ENCODE peak calls at places on chromosome 14, in six cellular contexts. O is astrocyte of the spinal cord, W is cardiac muscle cell, M is MCF 10A, H is GM12878, K is A549. U is an unnamed sample.

GRCh38 chr14:103517626-103518415 is 4.8 kb downstream of the CKB start:
- DNase-seq in W (peak; percentile 42), M (no peak), K (no peak), H (no peak), O (no peak), U (no peak)

GRCh38 chr14:54189358-54190354 is 207.2 kb upstream of the CDKN3 start:
- DNase-seq in M (peak; percentile 85), O (peak; percentile 82), W (peak; percentile 64), H (no peak), K (peak; percentile 55), U (no peak)

GRCh38 chr14:68552597-68552996 is 240.3 kb downstream of the ZFP36L1 start:
- DNase-seq in O (peak; percentile 66), W (no peak), M (no peak), H (no peak), K (no peak), U (no peak)

GRCh38 chr14:106491851-106492250 is 965.5 kb downstream of the TMEM121 start:
- DNase-seq in K (peak; percentile 50), H (no peak), M (peak; percentile 23), W (no peak), O (no peak), U (no peak)

GRCh38 chr14:99164712-99165111 is 107.3 kb downstream of the BCL11B start:
- DNase-seq in H (no peak), W (no peak), O (no peak), K (no peak), M (no peak), U (no peak)

GRCh38 chr14:59330455-59330854 is 134.7 kb downstream of the GPR135 start:
- DNase-seq in K (no peak), H (no peak), W (no peak), M (no peak), O (peak; percentile 61), U (no peak)

GRCh38 chr14:60250318-60251035 is 1.5 kb downstream of the PPM1A start:
- DNase-seq in H (no peak), M (peak; percentile 38), O (peak; percentile 38), W (peak; percentile 20), K (peak; percentile 13), U (no peak)

GRCh38 chr14:41604793-41605534 is 1.7 kb upstream of the LRFN5 start:
- DNase-seq in W (peak; percentile 93), M (no peak), O (peak; percentile 91), H (no peak), K (no peak), U (peak; percentile 85)

GRCh38 chr14:35509846-35510245 is 24.1 kb upstream of the INSM2 start:
- DNase-seq in H (no peak), O (no peak), M (no peak), W (no peak), K (no peak), U (no peak)

GRCh38 chr14:22070119-22070982 is 396.7 kb upstream of the OR4E1 start:
- DNase-seq in O (no peak), M (peak; percentile 6), H (no peak), K (no peak), W (peak; percentile 6), U (no peak)

GRCh38 chr14:101877766-101878165 is 86.6 kb upstream of the DYNC1H1 start:
- DNase-seq in W (no peak), H (no peak), M (no peak), K (no peak), O (peak; percentile 10), U (no peak)

GRCh38 chr14:101876539-101876938 is 87.8 kb upstream of the DYNC1H1 start:
- DNase-seq in W (peak; percentile 61), K (no peak), M (no peak), O (no peak), H (peak; percentile 75), U (peak; percentile 92)

GRCh38 chr14:101874001-101874400 is 90.4 kb upstream of the DYNC1H1 start:
- DNase-seq in O (no peak), K (no peak), H (no peak), M (no peak), W (no peak), U (no peak)

GRCh38 chr14:101875041-101875725 is 89.2 kb upstream of the DYNC1H1 start:
- DNase-seq in W (no peak), O (no peak), K (no peak), H (no peak), M (no peak), U (no peak)

GRCh38 chr14:101875726-101876268 is 88.6 kb upstream of the DYNC1H1 start:
- DNase-seq in M (no peak), W (no peak), O (peak; percentile 22), H (no peak), K (no peak), U (no peak)
- TF ChIP-seq CTCF in M (no peak), W (no peak), O (no peak), H (no peak), K (no peak), U (no peak)

GRCh38 chr14:78136695-78137094 is 33.5 kb upstream of the NRXN3 start:
- DNase-seq in O (no peak), H (no peak), K (no peak), M (no peak), W (no peak), U (no peak)

GRCh38 chr14:78143489-78144145 is 26.6 kb upstream of the NRXN3 start:
- DNase-seq in K (peak; percentile 73), O (peak; percentile 31), W (no peak), M (peak; percentile 68), H (no peak), U (no peak)

GRCh38 chr14:78142994-78143393 is 27.2 kb upstream of the NRXN3 start:
- DNase-seq in H (no peak), K (no peak), O (no peak), M (peak; percentile 32), W (no peak), U (no peak)

DNA sequence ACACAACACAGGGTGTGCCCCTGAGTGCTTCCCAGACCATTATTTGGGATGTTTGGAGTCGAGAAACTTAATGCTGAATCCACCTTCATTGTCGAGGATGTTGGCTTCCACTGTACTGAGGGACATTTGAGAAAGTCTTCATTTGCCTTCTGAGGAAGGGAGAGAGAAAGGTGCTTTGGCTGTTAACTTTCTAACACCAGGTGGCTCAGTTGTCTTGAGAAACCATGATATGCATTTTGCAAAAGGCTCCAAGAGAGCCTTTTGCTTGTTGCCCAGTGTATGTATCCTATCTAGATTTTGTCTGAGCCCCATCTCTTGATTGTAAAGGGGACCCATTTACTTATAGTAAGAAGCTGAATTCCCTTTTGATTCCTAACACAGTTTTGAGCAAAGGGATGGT is 28.6 kb upstream of the NRXN3 start:
- DNase-seq in H (no peak), K (no peak), W (no peak), M (no peak), O (no peak), U (no peak)
- TF ChIP-seq CTCF in H (no peak), K (no peak), W (no peak), M (no peak), O (no peak), U (no peak)

GRCh38 chr14:32077081-32078029 is at the start of gene ARHGAP5:
- DNase-seq in K (peak; percentile 39), H (no peak), O (peak; percentile 54), W (peak; percentile 52), M (peak; percentile 53), U (no peak)
- TF ChIP-seq CTCF in K (no peak), H (no peak), O (peak; percentile 6), W (no peak), M (peak; percentile 9), U (no peak)

DNA sequence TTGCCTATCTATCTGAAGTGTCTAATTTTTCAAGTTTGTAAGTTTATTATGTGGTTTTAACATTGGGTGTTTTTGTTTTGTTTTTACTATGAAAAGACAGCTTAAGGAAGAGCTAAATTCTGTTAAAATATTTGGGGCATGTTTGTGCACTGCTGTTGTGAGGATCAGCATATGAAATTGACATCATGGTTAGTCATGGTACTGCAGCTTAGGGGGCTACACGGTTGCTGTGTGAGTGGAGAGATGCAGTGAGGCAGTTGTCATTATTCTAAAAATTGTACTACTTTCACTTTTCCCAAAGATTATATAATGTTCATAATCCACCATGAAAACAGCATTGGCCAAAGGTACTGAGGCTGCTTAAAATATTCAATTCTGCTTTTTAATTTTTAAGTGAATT is 49.0 kb downstream of the ZC3H14 start:
- DNase-seq in W (no peak), O (peak; percentile 14), H (no peak), M (no peak), K (no peak), U (no peak)
- TF ChIP-seq CTCF in W (no peak), O (no peak), H (no peak), M (no peak), K (no peak), U (no peak)

GRCh38 chr14:64774272-64774671 is 70.0 kb downstream of the PLEKHG3 start:
- DNase-seq in O (no peak), K (no peak), W (no peak), M (no peak), H (no peak), U (no peak)
- TF ChIP-seq CTCF in O (no peak), K (no peak), W (no peak), M (no peak), H (no peak), U (no peak)

DNA sequence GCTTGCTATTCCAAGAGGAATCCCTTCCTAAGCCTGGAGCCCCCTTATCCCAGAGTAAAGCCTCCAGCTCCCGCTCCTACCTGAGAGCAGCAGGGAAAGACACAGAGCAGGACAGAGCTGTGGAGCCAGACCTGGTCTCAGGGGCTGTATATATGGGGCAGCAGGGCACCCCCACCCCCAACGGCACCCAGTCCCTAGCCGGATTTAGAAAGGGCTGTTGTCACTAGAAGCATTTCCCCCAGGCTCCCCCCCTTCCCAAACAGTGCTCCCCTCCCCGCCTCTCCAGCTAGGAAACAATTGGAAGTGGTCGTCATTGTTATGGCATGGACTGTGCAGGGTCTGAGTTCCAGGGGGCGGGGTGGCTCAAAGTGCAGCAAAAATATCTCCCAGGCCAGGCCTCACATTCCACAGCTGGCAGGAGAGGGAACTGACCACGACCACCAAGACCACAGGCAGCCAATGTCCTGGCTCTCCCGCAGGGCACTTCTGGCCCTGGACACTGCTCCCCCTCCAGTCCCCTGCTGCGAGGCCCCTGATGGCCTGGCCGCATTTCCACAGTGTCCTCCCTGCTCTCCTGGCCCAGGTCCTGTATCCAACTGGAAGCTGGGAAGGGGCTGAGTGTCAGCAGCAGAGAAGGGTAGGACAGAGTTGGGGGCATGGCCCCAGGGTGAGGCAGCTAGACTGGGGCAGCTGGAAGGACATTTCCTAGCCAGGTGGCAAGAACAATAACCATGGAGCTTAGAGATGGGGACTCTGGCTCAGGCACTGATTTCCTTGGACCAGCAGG is at the start of gene MYH7:
- DNase-seq in K (no peak), O (no peak), W (no peak), M (no peak), H (no peak), U (no peak)
- TF ChIP-seq CTCF in K (no peak), O (no peak), W (no peak), M (no peak), H (no peak), U (no peak)

GRCh38 chr14:90461425-90461824 is 64.6 kb downstream of the CALM1 start:
- DNase-seq in O (no peak), H (no peak), W (no peak), M (peak; percentile 15), K (peak; percentile 20), U (no peak)
- TF ChIP-seq CTCF in O (no peak), H (no peak), W (no peak), M (no peak), K (no peak), U (no peak)

GRCh38 chr14:97458302-97459137 is 661.3 kb downstream of the VRK1 start:
- DNase-seq in H (no peak), M (no peak), K (no peak), O (no peak), W (no peak), U (no peak)
- TF ChIP-seq CTCF in H (no peak), M (no peak), K (no peak), O (no peak), W (no peak), U (no peak)

GRCh38 chr14:64730061-64730440 is 25.8 kb downstream of the PLEKHG3 start:
- DNase-seq in H (no peak), M (no peak), W (no peak), K (no peak), O (no peak), U (peak; percentile 77)
- TF ChIP-seq CTCF in H (no peak), M (no peak), W (no peak), K (no peak), O (no peak), U (no peak)